ENCODE peak calls at places on chromosomes 4 and X, in four cellular contexts. D is NB4, O is AG10803, K is astrocyte of the spinal cord. I is an unnamed sample.

GRCh38 chr4:95694411-95694810 is 145.5 kb upstream of the PDHA2 start:
- DNase-seq in D (no peak), K (no peak), O (no peak), I (no peak)

GRCh38 chr4:183153190-183153916 is 54.3 kb downstream of the WWC2 start:
- DNase-seq in D (no peak), K (no peak), O (no peak), I (no peak)

GRCh38 chr4:6342530-6343293 is 73.1 kb downstream of the WFS1 start:
- DNase-seq in D (no peak), K (no peak), O (no peak), I (no peak)

GRCh38 chrX:118577041-118577440 is 81.4 kb downstream of the DOCK11 start:
- DNase-seq in D (no peak), O (no peak), K (no peak), I (no peak)

GRCh38 chrX:13487731-13488505 is 81.5 kb upstream of the EGFL6 start:
- DNase-seq in O (peak), D (peak), K (peak), I (peak)

GRCh38 chr4:87042986-87043820 is 108.4 kb downstream of the AFF1 start:
- DNase-seq in O (no peak), K (no peak), D (no peak), I (no peak)

GRCh38 chrX:39859991-39860861 is 237.5 kb downstream of the BCOR start:
- DNase-seq in O (peak), D (peak), K (peak), I (peak)

GRCh38 chr4:22420291-22420690 is 95.6 kb downstream of the ADGRA3 start:
- DNase-seq in K (no peak), D (no peak), O (no peak), I (no peak)

GRCh38 chrX:154596290-154596929 is 11.5 kb downstream of the CTAG1A start:
- DNase-seq in K (peak), D (peak), O (peak), I (peak)

GRCh38 chr4:1792832-1793495 is at the start of gene FGFR3:
- DNase-seq in D (peak), K (no peak), O (no peak), I (no peak)

GRCh38 chr4:128298852-128299251 is 11.2 kb upstream of the PGRMC2 start:
- DNase-seq in K (no peak), D (no peak), O (no peak), I (no peak)
- TF ChIP-seq CTCF in K (no peak), D (no peak), O (no peak), I (no peak)

DNA sequence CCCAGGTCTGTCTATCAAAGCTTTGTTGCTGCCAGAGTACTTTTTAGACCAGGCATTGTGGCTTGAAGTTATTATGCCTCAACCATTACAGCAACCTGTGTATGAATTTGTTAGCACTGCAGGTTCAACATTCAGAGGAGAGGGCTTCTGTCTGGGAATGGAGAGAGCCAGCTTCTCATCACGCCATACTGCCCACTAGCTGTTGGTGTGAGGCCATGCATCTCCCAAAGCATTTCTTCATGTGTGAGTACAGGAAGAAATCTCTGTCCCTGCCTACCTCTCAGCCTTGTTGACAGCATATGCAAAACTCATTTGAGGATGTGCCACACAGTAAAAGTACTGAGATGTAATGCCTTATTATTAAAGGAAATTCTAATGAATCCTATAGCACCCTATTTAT is 76.9 kb upstream of the PPARGC1A start:
- DNase-seq in D (peak), K (no peak), O (no peak), I (no peak)
- TF ChIP-seq CTCF in D (peak), K (peak), O (peak), I (peak)

DNA sequence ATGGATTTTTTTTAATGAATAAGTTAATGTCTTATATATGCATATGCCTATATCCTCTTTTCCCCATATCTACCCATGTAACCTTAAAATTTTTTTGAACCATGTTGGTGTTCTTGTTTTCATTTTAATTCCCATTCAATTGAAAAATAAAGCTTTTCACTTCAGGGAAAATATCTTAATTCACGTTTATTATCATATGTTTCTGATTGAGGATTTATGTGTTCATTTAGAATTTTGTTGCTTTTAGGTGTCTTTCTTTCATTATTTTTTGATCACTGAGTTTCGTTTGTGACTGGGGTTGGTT is 29.1 kb downstream of the HADH start:
- DNase-seq in O (no peak), K (no peak), D (no peak), I (no peak)
- TF ChIP-seq CTCF in O (no peak), K (no peak), D (no peak), I (no peak)

GRCh38 chr4:10074076-10074766 is 42.4 kb downstream of the WDR1 start:
- DNase-seq in K (no peak), O (no peak), D (no peak), I (no peak)

GRCh38 chr4:10075953-10076391 is 40.6 kb downstream of the WDR1 start:
- DNase-seq in O (no peak), D (no peak), K (no peak), I (no peak)

GRCh38 chr4:10075158-10075863 is 41.3 kb downstream of the WDR1 start:
- DNase-seq in O (no peak), K (no peak), D (no peak), I (no peak)

GRCh38 chr4:10072420-10073017 is 44.1 kb downstream of the WDR1 start:
- DNase-seq in K (no peak), D (no peak), O (no peak), I (no peak)

DNA sequence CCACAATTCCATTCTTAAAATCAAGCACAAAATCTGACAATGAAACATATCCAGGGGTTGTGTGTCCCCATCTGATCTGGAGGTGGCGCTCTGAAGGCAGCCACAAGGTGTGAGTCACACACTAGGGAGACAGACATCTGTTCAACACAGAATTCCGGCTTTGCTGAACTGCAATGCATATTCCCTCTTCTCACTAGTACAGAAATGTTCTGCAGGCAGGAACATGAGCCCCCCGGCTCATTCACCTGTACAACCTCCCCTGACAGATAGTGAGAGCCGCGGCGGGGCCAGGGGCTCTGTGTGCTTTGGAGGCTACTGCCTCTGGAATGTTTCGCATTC is 41.9 kb downstream of the WDR1 start:
- DNase-seq in D (peak), O (peak), K (peak), I (peak)
- TF ChIP-seq CTCF in D (peak), O (peak), K (peak), I (peak)

GRCh38 chr4:81407726-81408125 is 64.0 kb downstream of the RASGEF1B start:
- DNase-seq in K (no peak), D (no peak), O (no peak), I (no peak)

GRCh38 chr4:81409836-81410235 is 61.9 kb downstream of the RASGEF1B start:
- DNase-seq in D (no peak), K (no peak), O (no peak), I (no peak)

GRCh38 chr4:81405900-81406401 is 65.8 kb downstream of the RASGEF1B start:
- DNase-seq in D (peak), O (peak), K (peak), I (peak)

GRCh38 chr4:81408341-81408740 is 63.4 kb downstream of the RASGEF1B start:
- DNase-seq in K (no peak), O (no peak), D (no peak), I (no peak)

DNA sequence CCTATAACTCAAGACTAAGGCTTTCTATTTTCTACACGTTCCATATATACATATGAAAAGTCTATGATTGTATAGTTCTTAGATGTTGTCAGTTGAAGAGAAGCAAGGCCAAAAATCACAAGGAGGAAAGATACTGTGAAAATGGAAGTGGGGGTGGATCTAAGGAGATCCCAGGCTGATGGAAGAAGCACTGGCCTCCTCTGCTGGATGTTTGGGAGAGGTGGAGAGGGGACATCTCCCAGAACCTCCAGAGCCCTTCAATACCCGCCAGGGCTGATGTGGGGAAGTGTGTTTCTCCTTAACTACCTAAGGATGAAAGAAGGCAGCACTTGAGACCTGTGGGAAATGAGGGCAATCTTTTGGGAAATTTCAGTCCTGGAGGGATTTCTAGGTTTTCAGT is 67.4 kb downstream of the RASGEF1B start:
- DNase-seq in D (no peak), O (no peak), K (no peak), I (no peak)
- TF ChIP-seq CTCF in D (no peak), O (no peak), K (no peak), I (no peak)

GRCh38 chrX:43469391-43470054 is 186.6 kb upstream of the MAOA start:
- DNase-seq in D (no peak), O (no peak), K (no peak), I (no peak)

DNA sequence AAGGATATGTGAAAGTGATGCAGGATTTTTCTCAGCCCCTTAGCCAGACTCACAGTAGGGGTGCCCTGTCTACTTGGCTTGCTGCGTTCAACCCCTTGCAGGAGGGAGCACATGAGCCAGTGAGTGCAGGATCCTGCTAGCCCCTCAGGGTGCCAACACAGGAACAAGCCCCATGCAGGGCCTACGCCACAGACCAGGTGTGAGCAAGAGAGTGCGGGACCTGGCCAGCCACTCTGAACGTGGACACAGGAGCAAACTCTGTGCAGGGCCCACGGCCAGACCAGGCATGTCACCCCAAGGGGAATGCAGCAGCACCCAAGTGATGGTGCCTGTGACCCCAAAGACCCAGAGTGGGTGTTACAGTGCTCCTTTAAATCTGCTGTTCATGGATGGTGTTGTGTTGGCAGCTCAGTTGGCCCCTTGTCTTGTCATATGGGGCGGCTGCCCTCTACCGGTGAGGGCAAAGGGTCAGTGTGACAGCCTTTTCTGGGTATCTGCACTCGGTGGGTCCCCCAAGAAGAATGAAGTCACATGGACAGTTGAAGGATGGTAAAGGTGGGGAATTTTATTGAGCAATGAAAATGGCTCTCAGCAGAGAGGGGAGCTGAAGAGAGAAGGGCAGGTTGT is 188.4 kb upstream of the MAOA start:
- DNase-seq in O (no peak), D (no peak), K (no peak), I (no peak)
- TF ChIP-seq CTCF in O (no peak), D (no peak), K (no peak), I (no peak)

GRCh38 chrX:80430826-80431501 is 10.7 kb downstream of the TENT5D start:
- DNase-seq in K (no peak), O (no peak), D (peak), I (peak)
- TF ChIP-seq CTCF in K (no peak), O (no peak), D (no peak), I (peak)

GRCh38 chrX:48083706-48084105 is 12.3 kb upstream of the ZNF630 start:
- DNase-seq in K (no peak), O (no peak), D (no peak), I (no peak)

GRCh38 chrX:48086119-48086518 is 14.7 kb upstream of the ZNF630 start:
- DNase-seq in D (no peak), K (no peak), O (peak), I (no peak)

DNA sequence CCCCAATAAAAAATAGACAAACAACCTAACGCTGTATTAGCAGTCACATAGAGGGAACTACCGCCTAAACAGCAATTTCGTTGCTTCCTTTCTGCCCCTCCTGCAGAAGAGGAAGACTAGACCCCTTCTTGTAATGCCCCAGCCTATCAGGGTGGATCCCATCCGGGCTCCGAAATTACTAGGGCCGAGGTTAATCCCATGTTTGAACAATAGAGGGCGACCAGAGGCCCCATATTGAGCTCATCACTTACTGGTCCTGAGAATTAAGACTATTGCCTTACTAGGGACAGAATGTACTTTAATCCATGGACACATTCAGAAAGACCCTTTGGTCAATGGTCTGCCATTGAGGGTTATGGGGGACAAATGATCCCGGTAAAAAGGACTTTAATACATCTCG is 11.8 kb upstream of the ZNF630 start:
- DNase-seq in K (peak), O (peak), D (peak), I (peak)
- TF ChIP-seq CTCF in K (peak), O (peak), D (peak), I (peak)

DNA sequence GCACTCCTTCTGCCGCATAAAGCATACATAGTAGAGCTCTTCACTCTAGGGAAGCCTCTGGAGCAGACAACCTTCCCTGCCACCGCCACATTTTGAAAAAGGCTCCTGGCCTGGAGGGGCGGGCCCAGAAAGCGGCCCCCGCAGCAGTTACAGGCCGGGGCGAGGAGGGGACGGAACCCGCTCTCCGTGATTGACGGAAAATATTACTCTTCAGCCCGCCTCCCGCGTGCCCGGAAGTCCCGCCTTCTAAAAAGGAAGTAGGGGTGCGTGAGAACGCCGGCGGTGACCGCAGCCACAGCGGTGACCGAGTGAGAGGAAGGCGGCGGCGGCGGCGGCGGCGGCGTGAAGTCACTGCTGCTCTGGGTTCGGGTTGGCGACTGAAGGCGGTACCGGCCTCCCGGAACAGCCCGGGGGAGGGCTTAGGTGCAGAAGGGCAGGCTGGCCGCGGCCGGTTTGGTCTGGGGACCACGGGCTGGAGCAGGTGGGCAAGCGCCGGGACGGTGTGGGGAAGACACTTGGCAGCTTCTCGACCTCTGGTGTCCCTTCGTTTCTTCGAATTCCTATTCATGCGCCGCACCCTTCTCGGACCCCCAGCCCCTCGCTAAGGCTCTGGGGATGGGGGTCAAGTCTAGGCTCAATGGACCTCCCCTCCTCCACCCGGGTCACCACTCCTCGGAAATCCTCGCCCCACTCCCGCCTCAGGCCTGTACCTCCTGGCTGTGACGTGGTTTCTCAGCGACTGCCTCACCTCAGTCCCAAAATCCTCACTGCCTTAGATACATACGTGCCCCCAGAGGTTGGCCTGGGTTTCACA is at the start of gene HCCS:
- DNase-seq in O (peak), D (peak), K (peak), I (peak)
- TF ChIP-seq CTCF in O (peak), D (no peak), K (no peak), I (peak)

GRCh38 chr4:77578145-77578544 is 27.5 kb upstream of the CXCL13 start:
- DNase-seq in D (no peak), O (no peak), K (no peak), I (no peak)
- TF ChIP-seq CTCF in D (peak), O (no peak), K (no peak), I (no peak)